ENCODE peak calls at places on chromosomes 13 and 19, in six cellular contexts. X is Calu3; N is NCI-H1048; F is stimulated activated CD4-positive, alpha-beta T cell treated with anti-CD3 and anti-CD28 coated beads, Interleukin-2, amount 100 ng/mL, for 48 hours; B is IMR-90; E is neuronal stem cell. M is an unnamed sample.

GRCh38 chr19:30406220-30406944 is 34.2 kb downstream of the ZNF536 start:
- DNase-seq in X (no peak), N (no peak), F (no peak), B (no peak), E (no peak), M (peak)

GRCh38 chr13:34013061-34013460 is 195.1 kb downstream of the RFC3 start:
- DNase-seq in X (no peak), N (no peak), F (no peak), B (no peak), E (no peak), M (no peak)

GRCh38 chr19:33186431-33186830 is 7.7 kb upstream of the LRP3 start:
- DNase-seq in X (no peak), N (no peak), F (no peak), B (no peak), E (no peak), M (no peak)

GRCh38 chr13:50576156-50576555 is 267.3 kb downstream of the DLEU7 start:
- DNase-seq in X (no peak), N (no peak), F (no peak), B (no peak), E (no peak), M (peak)

GRCh38 chr13:99626461-99627082 is 125.3 kb downstream of the TM9SF2 start:
- DNase-seq in X (no peak), N (no peak), F (no peak), B (peak), E (no peak), M (peak)

GRCh38 chr13:94333131-94333820 is 146.2 kb downstream of the DCT start:
- DNase-seq in X (no peak), N (no peak), F (no peak), B (peak), E (no peak), M (no peak)

GRCh38 chr13:19587635-19588300 is 26.4 kb upstream of the TPTE2 start:
- DNase-seq in X (peak), N (no peak), F (peak), B (peak), E (no peak), M (peak)

GRCh38 chr19:30428281-30428680 is 56.1 kb downstream of the ZNF536 start:
- DNase-seq in X (no peak), N (no peak), F (no peak), B (no peak), E (no peak), M (no peak)

M was measured in M059J.